ENCODE peak calls at places on chromosomes 1 and 21, in eight cellular contexts. L, H, Q, T, Z, Y, O and K are unnamed samples.

GRCh38 chr1:24954631-24955030 is 24.6 kb upstream of the RUNX3 start:
- DNase-seq in L (peak), H (no peak), Q (no peak), T (no peak), Z (no peak), Y (no peak), O (no peak), K (no peak)

GRCh38 chr1:156627313-156627880 is 8.2 kb downstream of the HAPLN2 start:
- DNase-seq in L (peak), H (no peak), Q (peak), T (peak), Z (no peak), Y (peak), O (peak), K (no peak)

GRCh38 chr1:222167111-222167510 is 380.8 kb downstream of the HHIPL2 start:
- DNase-seq in L (no peak), H (no peak), Q (peak), T (peak), Z (no peak), Y (peak), O (peak), K (no peak)

GRCh38 chr1:84735483-84735882 is 45.2 kb upstream of the SSX2IP start:
- DNase-seq in L (no peak), H (no peak), Q (no peak), T (no peak), Z (no peak), Y (no peak), O (no peak), K (no peak)

GRCh38 chr1:70503358-70503757 is 92.3 kb downstream of the CTH start:
- DNase-seq in L (no peak), H (no peak), Q (no peak), T (peak), Z (no peak), Y (no peak), O (no peak), K (no peak)

GRCh38 chr1:211830055-211830329 is 571 bp downstream of the LPGAT1 start:
- DNase-seq in L (peak), H (no peak), Q (no peak), T (no peak), Z (peak), Y (peak), O (peak), K (no peak)

GRCh38 chr1:174519845-174520244 is 72.1 kb downstream of the GPR52 start:
- DNase-seq in L (no peak), H (no peak), Q (no peak), T (no peak), Z (no peak), Y (no peak), O (no peak), K (no peak)

GRCh38 chr1:115426271-115426771 is 88.3 kb upstream of the NGF start:
- DNase-seq in L (no peak), H (no peak), Q (peak), T (peak), Z (no peak), Y (peak), O (peak), K (no peak)

GRCh38 chr1:116693759-116694482 is 26.4 kb upstream of the IGSF3 start:
- DNase-seq in L (no peak), H (no peak), Q (no peak), T (peak), Z (no peak), Y (no peak), O (no peak), K (no peak)

GRCh38 chr1:21893046-21893805 is 43.9 kb downstream of the HSPG2 start:
- DNase-seq in L (no peak), H (no peak), Q (no peak), T (no peak), Z (no peak), Y (no peak), O (no peak), K (no peak)

GRCh38 chr21:39033878-39034589 is 149.2 kb downstream of the PSMG1 start:
- DNase-seq in L (no peak), H (no peak), Q (no peak), T (peak), Z (no peak), Y (no peak), O (no peak), K (no peak)

GRCh38 chr1:26282694-26283019 is 2.8 kb downstream of the SH3BGRL3 start:
- DNase-seq in L (no peak), H (no peak), Q (no peak), T (no peak), Z (no peak), Y (no peak), O (no peak), K (no peak)

GRCh38 chr1:211259596-211260126 is 495 bp downstream of the RCOR3 start:
- DNase-seq in L (peak), H (peak), Q (peak), T (peak), Z (no peak), Y (no peak), O (peak), K (peak)

GRCh38 chr1:226128487-226129075 is 58.0 kb downstream of the ACBD3 start:
- DNase-seq in L (no peak), H (no peak), Q (peak), T (peak), Z (no peak), Y (no peak), O (no peak), K (no peak)

GRCh38 chr1:172902861-172903381 is 147.8 kb downstream of the TNFSF18 start:
- DNase-seq in L (no peak), H (no peak), Q (no peak), T (peak), Z (no peak), Y (no peak), O (no peak), K (no peak)

GRCh38 chr1:67815303-67816095 is 17.8 kb downstream of the GNG12 start:
- DNase-seq in L (no peak), H (no peak), Q (no peak), T (no peak), Z (no peak), Y (no peak), O (no peak), K (no peak)

GRCh38 chr1:88683516-88683847 is 591 bp upstream of the PKN2 start:
- DNase-seq in L (peak), H (peak), Q (peak), T (peak), Z (no peak), Y (peak), O (peak), K (peak)

GRCh38 chr1:20480261-20481157 is 5.5 kb downstream of the CAMK2N1 start:
- DNase-seq in L (no peak), H (no peak), Q (no peak), T (no peak), Z (no peak), Y (no peak), O (no peak), K (no peak)

GRCh38 chr1:7224644-7225043 is 439.4 kb downstream of the CAMTA1 start:
- DNase-seq in L (no peak), H (no peak), Q (no peak), T (peak), Z (no peak), Y (no peak), O (peak), K (no peak)

GRCh38 chr1:5507340-5507739 is 484.9 kb downstream of the NPHP4 start:
- DNase-seq in L (no peak), H (no peak), Q (no peak), T (no peak), Z (no peak), Y (no peak), O (no peak), K (no peak)

GRCh38 chr1:66250483-66250882 is 283.5 kb upstream of the SGIP1 start:
- DNase-seq in L (no peak), H (no peak), Q (no peak), T (peak), Z (no peak), Y (no peak), O (no peak), K (no peak)

GRCh38 chr1:95407146-95407863 is 173.3 kb downstream of the RWDD3 start:
- DNase-seq in L (no peak), H (no peak), Q (no peak), T (peak), Z (no peak), Y (no peak), O (no peak), K (no peak)

GRCh38 chr1:11307837-11308236 is 34.8 kb downstream of the UBIAD1 start:
- DNase-seq in L (no peak), H (no peak), Q (peak), T (no peak), Z (no peak), Y (no peak), O (no peak), K (no peak)

GRCh38 chr1:186188004-186188539 is 187.0 kb downstream of the TPR start:
- DNase-seq in L (no peak), H (no peak), Q (peak), T (peak), Z (no peak), Y (no peak), O (no peak), K (no peak)

GRCh38 chr1:30533141-30533540 is 190.2 kb downstream of the MATN1 start:
- DNase-seq in L (no peak), H (no peak), Q (no peak), T (no peak), Z (no peak), Y (no peak), O (no peak), K (no peak)

GRCh38 chr21:34807881-34808568 is 139.2 kb downstream of the CLIC6 start:
- DNase-seq in L (peak), H (peak), Q (peak), T (peak), Z (peak), Y (no peak), O (peak), K (peak)

GRCh38 chr1:61222240-61222639 is 139.9 kb downstream of the NFIA start:
- DNase-seq in L (no peak), H (no peak), Q (no peak), T (no peak), Z (no peak), Y (no peak), O (no peak), K (no peak)

GRCh38 chr1:227779021-227779441 is 36.4 kb upstream of the PRSS38 start:
- DNase-seq in L (no peak), H (no peak), Q (no peak), T (no peak), Z (no peak), Y (no peak), O (peak), K (no peak)

GRCh38 chr1:184036517-184036949 is 995 bp downstream of the COLGALT2 start:
- DNase-seq in L (no peak), H (no peak), Q (peak), T (no peak), Z (peak), Y (peak), O (peak), K (no peak)

GRCh38 chr1:160129558-160129957 is 14.0 kb downstream of the ATP1A2 start:
- DNase-seq in L (no peak), H (no peak), Q (no peak), T (no peak), Z (no peak), Y (no peak), O (no peak), K (no peak)

GRCh38 chr1:56355918-56356317 is 223.4 kb downstream of the PLPP3 start:
- DNase-seq in L (no peak), H (no peak), Q (no peak), T (no peak), Z (no peak), Y (no peak), O (no peak), K (no peak)

GRCh38 chr1:54171636-54172035 is 18.8 kb upstream of the CDCP2 start:
- DNase-seq in L (no peak), H (no peak), Q (no peak), T (no peak), Z (no peak), Y (no peak), O (no peak), K (no peak)

GRCh38 chr1:5803851-5804250 is 188.4 kb downstream of the NPHP4 start:
- DNase-seq in L (no peak), H (no peak), Q (no peak), T (no peak), Z (no peak), Y (no peak), O (no peak), K (no peak)

GRCh38 chr1:41661428-41662060 is 177.1 kb upstream of the EDN2 start:
- DNase-seq in L (no peak), H (no peak), Q (peak), T (no peak), Z (no peak), Y (no peak), O (no peak), K (no peak)

GRCh38 chr1:21313886-21314796 is 23.9 kb upstream of the ECE1 start:
- DNase-seq in L (no peak), H (no peak), Q (no peak), T (no peak), Z (no peak), Y (no peak), O (no peak), K (no peak)

GRCh38 chr1:14567056-14567455 is 31.4 kb upstream of the KAZN start:
- DNase-seq in L (no peak), H (no peak), Q (no peak), T (no peak), Z (no peak), Y (no peak), O (no peak), K (no peak)

GRCh38 chr1:11898086-11898785 is 28.0 kb downstream of the KIAA2013 start:
- DNase-seq in L (no peak), H (no peak), Q (no peak), T (no peak), Z (no peak), Y (no peak), O (no peak), K (no peak)

GRCh38 chr1:31739281-31739853 is 24.8 kb downstream of the ADGRB2 start:
- DNase-seq in L (peak), H (no peak), Q (no peak), T (no peak), Z (no peak), Y (peak), O (no peak), K (no peak)